ENCODE peak calls at places on chromosomes 11 and 22, in six cellular contexts. T is lung, W is lower lobe of right lung, P is pancreas, J is tibial nerve, K is neural progenitor cell. V is an unnamed sample.

GRCh38 chr11:133753150-133753549 is 92.2 kb downstream of the SPATA19 start:
- DNase-seq in T (no peak), K (no peak), W (no peak), J (no peak), P (no peak), V (no peak)

GRCh38 chr11:118625976-118626375 is 18.6 kb downstream of the PHLDB1 start:
- DNase-seq in K (peak; percentile 18), T (no peak), J (no peak), W (peak; percentile 7), P (no peak), V (peak; percentile 33)

GRCh38 chr11:95999604-96000003 is 75.7 kb upstream of the MTMR2 start:
- DNase-seq in P (no peak), J (no peak), W (no peak), K (no peak), T (no peak), V (no peak)

GRCh38 chr11:118135051-118135795 is 17.4 kb downstream of the SCN4B start:
- DNase-seq in J (no peak), K (no peak), W (no peak), T (no peak), P (no peak), V (no peak)

GRCh38 chr11:65416341-65417185 is 6.0 kb upstream of the NEAT1 start:
- DNase-seq in J (peak; percentile 89), T (peak; percentile 93), W (peak; percentile 94), P (peak; percentile 89), K (peak; percentile 91), V (peak; percentile 93)

GRCh38 chr22:17430298-17430900 is 61.1 kb downstream of the CECR2 start:
- DNase-seq in J (no peak), K (no peak), P (no peak), W (no peak), T (no peak), V (no peak)

GRCh38 chr11:61080526-61080925 is 21.8 kb upstream of the CD5 start:
- DNase-seq in J (no peak), T (no peak), P (no peak), K (no peak), W (no peak), V (no peak)

GRCh38 chr11:27705873-27706820 is 5.9 kb upstream of the BDNF start:
- DNase-seq in W (no peak), K (peak; percentile 62), P (no peak), J (no peak), T (no peak), V (no peak)

GRCh38 chr11:95680169-95680929 is 109.2 kb downstream of the FAM76B start:
- DNase-seq in P (no peak), J (no peak), K (no peak), T (no peak), W (no peak), V (no peak)

GRCh38 chr22:33400891-33401290 is 342.7 kb upstream of the SYN3 start:
- DNase-seq in W (no peak), J (no peak), K (no peak), P (no peak), T (no peak), V (no peak)

GRCh38 chr11:57752954-57753353 is 1.3 kb upstream of the BTBD18 start:
- DNase-seq in J (no peak), K (no peak), W (no peak), P (no peak), T (no peak), V (no peak)

GRCh38 chr22:40180403-40180802 is 2.7 kb downstream of the TNRC6B start:
- DNase-seq in T (no peak), W (no peak), P (no peak), J (no peak), K (no peak), V (no peak)

GRCh38 chr22:37809672-37810333 is 2.1 kb downstream of the GCAT start:
- DNase-seq in J (no peak), T (no peak), P (peak; percentile 88), K (no peak), W (no peak), V (no peak)

GRCh38 chr11:42524534-42525227 is 787.1 kb upstream of the API5 start:
- DNase-seq in P (peak; percentile 25), T (peak; percentile 33), W (no peak), K (peak; percentile 84), J (no peak), V (peak; percentile 11)

GRCh38 chr11:78654071-78654470 is 79.4 kb upstream of the NARS2 start:
- DNase-seq in J (no peak), T (no peak), K (peak; percentile 75), P (no peak), W (no peak), V (no peak)

GRCh38 chr11:7844521-7844920 is 47.8 kb upstream of the OR5P2 start:
- DNase-seq in P (no peak), W (no peak), K (no peak), J (no peak), T (no peak), V (no peak)

GRCh38 chr11:124739479-124740276 is at the start of gene NRGN:
- DNase-seq in K (peak; percentile 98), J (peak; percentile 80), T (peak; percentile 91), P (peak; percentile 90), W (peak; percentile 94), V (peak; percentile 93)
- H3K4me3 ChIP-seq in K (peak within 1 kb of the TSS; percentile 69), J (peak within 1 kb of the TSS; percentile 59), T (peak within 1 kb of the TSS; percentile 53), P (peak within 1 kb of the TSS; percentile 33), W (peak within 1 kb of the TSS; percentile 66), V (peak within 1 kb of the TSS; percentile 68)

DNA sequence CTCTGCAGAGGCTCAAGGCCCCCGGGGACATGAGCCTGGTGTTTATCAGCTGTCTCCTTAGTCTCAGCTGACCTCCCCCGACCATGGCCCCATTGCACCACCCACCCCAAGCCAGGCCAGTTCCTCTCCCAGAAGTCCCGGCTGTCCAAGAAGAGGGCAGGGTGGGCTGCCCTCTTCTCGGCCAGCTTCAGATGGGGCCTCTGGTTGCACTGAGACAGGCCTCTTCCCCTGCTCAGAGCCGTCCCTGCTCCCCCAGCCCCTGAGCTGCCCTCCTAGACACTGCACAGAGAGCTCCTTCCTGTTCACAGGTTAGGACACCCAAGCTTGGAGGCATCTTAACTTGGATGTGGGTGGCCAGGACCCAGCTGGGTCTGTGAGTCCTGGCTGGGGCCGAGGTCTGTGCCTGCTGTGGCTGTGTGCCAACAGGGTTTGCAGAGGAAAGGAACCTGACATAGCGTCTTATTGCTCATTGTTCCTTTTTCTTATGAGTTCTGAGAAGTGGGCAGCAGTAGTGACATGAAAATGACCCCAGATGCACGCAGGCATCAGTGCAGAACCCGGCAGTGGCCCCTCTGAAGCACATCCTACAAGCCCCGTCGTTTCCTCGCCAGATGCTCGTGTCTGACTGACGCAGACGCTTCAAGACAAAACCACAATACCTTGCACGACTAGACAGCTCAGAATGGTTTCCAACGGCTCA is 5.5 kb downstream of the TRABD start:
- DNase-seq in P (peak; percentile 57), T (peak; percentile 50), W (peak; percentile 72), K (no peak), J (no peak), V (no peak)
- H3K4me1 ChIP-seq in P (peaks cover 30% of the 10 kb centered on the region), T (peaks cover 10% of the 10 kb centered on the region), W (peaks cover 59% of the 10 kb centered on the region), K (peaks cover 3% of the 10 kb centered on the region), J (peaks cover 57% of the 10 kb centered on the region), V (peaks cover 19% of the 10 kb centered on the region)

DNA sequence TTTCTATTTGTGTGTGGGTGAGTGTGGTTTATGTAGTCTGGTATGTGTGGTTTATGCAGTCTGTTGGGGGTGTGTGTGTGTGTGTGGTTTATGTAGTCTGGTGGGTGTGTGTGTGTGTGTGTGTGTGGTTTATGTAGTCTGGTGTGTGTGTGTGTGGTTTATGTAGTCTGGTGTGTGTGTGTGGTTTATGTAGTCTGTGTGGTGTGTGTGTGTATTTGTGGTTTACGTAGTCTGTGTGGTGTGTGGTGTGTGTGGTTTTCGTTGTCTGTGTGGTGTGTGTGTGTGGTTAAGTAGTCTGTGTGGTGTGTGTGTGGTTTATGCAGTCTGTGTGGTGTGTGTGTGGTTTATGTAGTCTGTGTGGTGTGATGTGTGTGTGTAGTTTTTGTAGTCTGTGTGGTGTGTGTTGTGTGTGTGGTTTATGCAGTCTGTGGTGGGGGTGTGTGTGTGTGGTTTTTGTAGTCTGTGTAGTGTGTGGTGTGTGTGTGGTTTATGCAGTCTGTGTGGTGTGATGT is 26.2 kb upstream of the PARVG start:
- DNase-seq in K (no peak), T (no peak), P (no peak), J (no peak), W (no peak), V (peak; percentile 4)
- H3K27ac ChIP-seq in K (no peak overlapping the region), T (no peak overlapping the region), P (no peak overlapping the region), J (no peak overlapping the region), W (no peak overlapping the region), V (no peak overlapping the region)

GRCh38 chr22:24067587-24068376 is 56.7 kb downstream of the CABIN1 start:
- DNase-seq in K (no peak), P (peak; percentile 40), J (no peak), W (no peak), T (no peak), V (no peak)

GRCh38 chr22:24070553-24070952 is 59.4 kb downstream of the CABIN1 start:
- DNase-seq in W (no peak), J (no peak), T (no peak), P (no peak), K (no peak), V (no peak)

GRCh38 chr22:24068717-24069116 is 57.6 kb downstream of the CABIN1 start:
- DNase-seq in J (no peak), W (no peak), K (no peak), P (no peak), T (no peak), V (no peak)

GRCh38 chr22:24068377-24068680 is 57.2 kb downstream of the CABIN1 start:
- DNase-seq in J (no peak), K (no peak), T (no peak), P (no peak), W (no peak), V (no peak)

GRCh38 chr22:24069721-24070120 is 58.6 kb downstream of the CABIN1 start:
- DNase-seq in K (no peak), P (no peak), T (no peak), J (no peak), W (no peak), V (no peak)
- H3K4me3 ChIP-seq in K (no peak overlapping the region), P (no peak overlapping the region), T (no peak overlapping the region), J (no peak overlapping the region), W (no peak overlapping the region), V (no peak overlapping the region)

DNA sequence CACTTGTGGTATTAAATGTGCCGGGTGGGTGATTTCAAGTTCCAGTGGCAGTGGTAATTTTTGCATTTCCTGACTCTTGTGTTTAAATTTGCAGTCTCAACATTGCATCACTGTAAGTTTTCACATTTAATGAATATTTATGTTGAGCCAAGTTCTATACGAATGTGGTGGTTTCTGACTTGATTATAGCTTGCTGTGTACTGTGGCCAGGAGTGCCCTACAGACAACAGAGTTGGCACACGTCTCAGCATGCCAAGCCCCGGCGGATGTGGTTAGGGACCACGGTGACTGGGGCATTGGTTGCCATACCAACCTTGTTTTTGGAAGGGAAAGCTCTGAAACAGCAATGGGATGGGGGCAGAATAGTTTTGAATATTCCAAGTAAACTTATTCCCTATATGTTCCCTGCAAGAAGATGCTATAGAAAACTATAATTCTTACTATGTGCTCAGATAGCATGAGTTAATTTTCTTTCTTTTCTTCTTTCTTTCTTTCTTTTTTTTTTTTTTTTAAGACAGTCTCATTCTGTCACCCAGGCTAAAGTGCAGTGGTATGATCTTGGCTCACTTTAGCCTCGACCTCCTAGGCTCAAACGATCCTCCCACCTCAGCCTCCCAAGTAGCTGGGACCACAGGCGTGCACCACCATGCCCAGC is 16.0 kb downstream of the ZNRF3 start:
- DNase-seq in P (no peak), J (no peak), W (no peak), K (no peak), T (no peak), V (no peak)
- H3K4me1 ChIP-seq in P (peaks cover 14% of the 10 kb centered on the region), J (peaks cover 8% of the 10 kb centered on the region), W (peaks cover 36% of the 10 kb centered on the region), K (peaks cover 28% of the 10 kb centered on the region), T (no peaks in the 10 kb centered on the region), V (peaks cover 27% of the 10 kb centered on the region)

GRCh38 chr11:106642331-106642730 is 375.9 kb downstream of the GUCY1A2 start:
- DNase-seq in P (no peak), W (no peak), T (no peak), K (no peak), J (no peak), V (no peak)
- H3K27ac ChIP-seq in P (no peak overlapping the region), W (no peak overlapping the region), T (no peak overlapping the region), K (no peak overlapping the region), J (no peak overlapping the region), V (no peak overlapping the region)